ENCODE peak calls at places on chromosome 7, in nine cellular contexts. O is stomach; R is IMR-90; C is effector memory CD4-positive, alpha-beta T cell; D is left ventricle myocardium inferior; J is tibial nerve; K is esophagus muscularis mucosa; Q is psoas muscle; A is upper lobe of right lung. I is an unnamed sample. For H3K4me1, the result is how much of the 10 kb centered on the place peaks cover.

GRCh38 chr7:132028144-132028920 is 471.9 kb upstream of the PODXL start:
- DNase-seq in O (no peak), R (no peak), C (no peak), D (no peak), J (no peak), K (no peak), Q (no peak), A (no peak), I (no peak)

GRCh38 chr7:78261302-78261701 is 462.7 kb downstream of the PHTF2 start:
- DNase-seq in O (no peak), R (no peak), C (no peak), D (no peak), J (no peak), K (no peak), Q (no peak), A (no peak), I (no peak)

GRCh38 chr7:98357751-98358161 is 43.1 kb downstream of the BAIAP2L1 start:
- DNase-seq in O (no peak), R (peak), C (no peak), D (no peak), J (no peak), K (no peak), Q (no peak), A (no peak), I (peak)

GRCh38 chr7:135712182-135712782 is 15.7 kb downstream of the SLC13A4 start:
- DNase-seq in O (no peak), R (no peak), C (no peak), D (no peak), J (no peak), K (no peak), Q (no peak), A (no peak), I (no peak)

GRCh38 chr7:46170021-46170420 is 248.9 kb upstream of the IGFBP3 start:
- DNase-seq in O (no peak), R (no peak), C (no peak), D (no peak), J (no peak), K (peak), Q (no peak), A (no peak), I (no peak)

GRCh38 chr7:157992511-157993160 is 595.0 kb downstream of the PTPRN2 start:
- DNase-seq in O (no peak), R (no peak), C (no peak), D (no peak), J (no peak), K (no peak), Q (no peak), A (peak), I (no peak)

GRCh38 chr7:157690833-157691382 is 354.1 kb downstream of the DNAJB6 start:
- DNase-seq in O (peak), R (no peak), C (no peak), D (peak), J (peak), K (no peak), Q (peak), A (peak), I (peak)

GRCh38 chr7:94509879-94510581 is 421 bp downstream of the CASD1 start:
- DNase-seq in O (peak), R (peak), C (peak), D (peak), J (peak), K (peak), Q (peak), A (peak), I (peak)

GRCh38 chr7:6167004-6167551 is 105.3 kb downstream of the CYTH3 start:
- DNase-seq in O (no peak), R (no peak), C (no peak), D (peak), J (no peak), K (no peak), Q (no peak), A (peak), I (no peak)

GRCh38 chr7:47475880-47476227 is 106.1 kb downstream of the TNS3 start:
- DNase-seq in O (no peak), R (no peak), C (no peak), D (no peak), J (no peak), K (no peak), Q (no peak), A (no peak), I (no peak)

GRCh38 chr7:132972745-132973144 is 109.1 kb downstream of the CHCHD3 start:
- DNase-seq in O (no peak), R (no peak), C (no peak), D (no peak), J (no peak), K (no peak), Q (no peak), A (no peak), I (no peak)

GRCh38 chr7:149209518-149210269 is 14.3 kb downstream of the ZNF282 start:
- DNase-seq in O (peak), R (peak), C (peak), D (no peak), J (no peak), K (no peak), Q (peak), A (no peak), I (no peak)

GRCh38 chr7:105402221-105403095 is 13.7 kb upstream of the SRPK2 start:
- DNase-seq in O (no peak), R (peak), C (no peak), D (no peak), J (no peak), K (no peak), Q (no peak), A (no peak), I (no peak)

GRCh38 chr7:76375251-76375650 is 16.5 kb upstream of the YWHAG start:
- DNase-seq in O (no peak), R (no peak), C (no peak), D (no peak), J (no peak), K (no peak), Q (no peak), A (no peak), I (no peak)

GRCh38 chr7:76372984-76373833 is 14.4 kb upstream of the YWHAG start:
- DNase-seq in O (no peak), R (peak), C (no peak), D (no peak), J (no peak), K (no peak), Q (no peak), A (no peak), I (peak)

GRCh38 chr7:76381814-76382213 is 23.0 kb upstream of the YWHAG start:
- DNase-seq in O (no peak), R (no peak), C (no peak), D (no peak), J (no peak), K (no peak), Q (no peak), A (no peak), I (no peak)

GRCh38 chr7:76380623-76380966 is 21.8 kb upstream of the YWHAG start:
- DNase-seq in O (no peak), R (no peak), C (no peak), D (no peak), J (no peak), K (no peak), Q (no peak), A (no peak), I (peak)

DNA sequence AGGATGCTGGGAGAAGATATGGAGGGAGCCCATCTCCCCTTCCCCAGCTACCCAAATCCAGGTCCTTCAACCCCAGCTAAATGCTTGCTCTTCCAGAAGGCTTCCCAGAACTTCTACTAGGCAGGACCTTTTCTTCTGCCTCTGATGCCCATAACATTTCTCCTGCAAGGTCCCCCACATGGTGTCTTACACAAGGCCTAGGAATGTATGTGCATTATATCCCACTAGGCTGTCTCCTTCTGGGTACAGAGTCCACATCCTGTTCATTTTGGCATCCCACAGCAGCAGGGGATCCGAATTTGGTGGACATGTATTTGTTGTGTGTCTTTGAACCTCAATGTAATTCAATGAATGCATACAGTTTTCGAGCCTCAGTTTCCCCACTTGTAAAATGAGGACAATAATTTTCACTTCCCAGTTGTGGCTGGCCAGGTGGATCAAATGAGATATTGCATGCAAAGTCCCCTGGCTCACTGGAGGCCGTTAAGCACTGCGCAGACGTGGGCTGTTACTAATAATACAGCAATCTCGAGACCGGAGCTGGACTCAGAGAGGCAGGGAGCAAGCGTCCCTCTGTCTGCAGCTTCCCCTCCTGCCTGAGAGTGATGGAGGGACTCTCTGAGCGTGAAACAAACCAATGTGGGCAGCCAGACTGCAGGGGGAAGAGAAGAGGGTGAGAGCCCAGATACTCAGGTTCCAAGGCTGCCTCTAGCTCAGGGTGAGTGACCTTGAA is 18.6 kb upstream of the YWHAG start:
- DNase-seq in O (no peak), R (peak), C (no peak), D (no peak), J (no peak), K (no peak), Q (no peak), A (no peak), I (no peak)
- H3K27ac ChIP-seq in O (no peak), R (no peak), C (no peak), D (peak), J (no peak), K (no peak), Q (no peak), A (no peak), I (no peak)

GRCh38 chr7:55523366-55523765 is 48.9 kb downstream of the VOPP1 start:
- DNase-seq in O (peak), R (no peak), C (no peak), D (no peak), J (no peak), K (no peak), Q (no peak), A (no peak), I (no peak)

GRCh38 chr7:55520426-55521140 is 51.7 kb downstream of the VOPP1 start:
- DNase-seq in O (no peak), R (no peak), C (no peak), D (no peak), J (no peak), K (no peak), Q (no peak), A (no peak), I (no peak)

GRCh38 chr7:55522268-55522902 is 49.9 kb downstream of the VOPP1 start:
- DNase-seq in O (peak), R (no peak), C (no peak), D (no peak), J (no peak), K (no peak), Q (no peak), A (no peak), I (no peak)

GRCh38 chr7:55518836-55519235 is 53.5 kb downstream of the VOPP1 start:
- DNase-seq in O (no peak), R (no peak), C (no peak), D (no peak), J (no peak), K (no peak), Q (no peak), A (no peak), I (no peak)

GRCh38 chr7:55521543-55522267 is 50.6 kb downstream of the VOPP1 start:
- DNase-seq in O (peak), R (peak), C (no peak), D (no peak), J (no peak), K (no peak), Q (no peak), A (no peak), I (no peak)
- H3K4me1 ChIP-seq in O (under half), R (under half), C (under half), D (under half), J (under half), K (under half), Q (half or more), A (under half), I (under half)

DNA sequence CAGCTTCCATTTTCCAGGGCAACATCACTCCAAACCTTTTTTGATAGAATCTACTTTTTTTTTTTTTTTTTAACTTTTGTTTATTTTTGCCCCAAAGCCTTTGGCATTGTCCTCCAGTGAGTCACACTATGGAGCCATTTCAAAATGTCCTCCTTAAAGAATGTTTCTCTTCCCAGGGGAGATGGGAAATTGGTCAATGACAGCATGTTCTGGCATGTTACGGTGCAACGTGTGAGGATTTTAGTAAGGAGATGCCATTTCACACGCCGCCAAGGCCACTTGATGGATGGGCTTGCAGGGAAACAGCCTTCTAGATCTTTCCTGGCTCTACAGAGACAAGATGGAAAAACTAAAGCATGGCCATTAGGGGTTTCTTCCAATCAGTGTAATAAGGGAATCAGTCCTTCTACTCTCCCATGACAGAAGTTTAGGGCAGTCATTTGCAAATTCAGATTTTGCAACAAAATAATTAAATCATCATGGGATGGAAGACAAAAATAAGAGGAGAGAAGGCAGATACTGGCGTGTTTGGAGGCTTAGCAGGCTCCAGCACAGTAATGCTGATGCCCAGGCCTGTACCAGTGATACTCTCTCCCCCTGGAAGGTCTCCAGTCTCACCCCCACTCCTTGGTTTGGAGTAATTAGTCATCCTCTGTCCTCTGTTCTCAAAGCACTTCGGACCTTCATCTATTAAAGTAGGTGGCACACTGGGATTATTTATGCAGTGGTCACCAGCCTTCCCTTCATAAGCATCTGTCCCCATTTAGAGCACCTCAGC is 30.9 kb upstream of the TRIL start:
- DNase-seq in O (no peak), R (peak), C (no peak), D (no peak), J (no peak), K (peak), Q (peak), A (no peak), I (peak)
- H3K27ac ChIP-seq in O (peak), R (no peak), C (no peak), D (peak), J (no peak), K (peak), Q (peak), A (no peak), I (peak)

GRCh38 chr7:54987772-54988171 is 31.0 kb upstream of the EGFR start:
- DNase-seq in O (no peak), R (no peak), C (no peak), D (no peak), J (no peak), K (no peak), Q (no peak), A (no peak), I (no peak)
- H3K4me1 ChIP-seq in O (under half), R (under half), C (under half), D (under half), J (under half), K (under half), Q (under half), A (under half), I (under half)

DNA sequence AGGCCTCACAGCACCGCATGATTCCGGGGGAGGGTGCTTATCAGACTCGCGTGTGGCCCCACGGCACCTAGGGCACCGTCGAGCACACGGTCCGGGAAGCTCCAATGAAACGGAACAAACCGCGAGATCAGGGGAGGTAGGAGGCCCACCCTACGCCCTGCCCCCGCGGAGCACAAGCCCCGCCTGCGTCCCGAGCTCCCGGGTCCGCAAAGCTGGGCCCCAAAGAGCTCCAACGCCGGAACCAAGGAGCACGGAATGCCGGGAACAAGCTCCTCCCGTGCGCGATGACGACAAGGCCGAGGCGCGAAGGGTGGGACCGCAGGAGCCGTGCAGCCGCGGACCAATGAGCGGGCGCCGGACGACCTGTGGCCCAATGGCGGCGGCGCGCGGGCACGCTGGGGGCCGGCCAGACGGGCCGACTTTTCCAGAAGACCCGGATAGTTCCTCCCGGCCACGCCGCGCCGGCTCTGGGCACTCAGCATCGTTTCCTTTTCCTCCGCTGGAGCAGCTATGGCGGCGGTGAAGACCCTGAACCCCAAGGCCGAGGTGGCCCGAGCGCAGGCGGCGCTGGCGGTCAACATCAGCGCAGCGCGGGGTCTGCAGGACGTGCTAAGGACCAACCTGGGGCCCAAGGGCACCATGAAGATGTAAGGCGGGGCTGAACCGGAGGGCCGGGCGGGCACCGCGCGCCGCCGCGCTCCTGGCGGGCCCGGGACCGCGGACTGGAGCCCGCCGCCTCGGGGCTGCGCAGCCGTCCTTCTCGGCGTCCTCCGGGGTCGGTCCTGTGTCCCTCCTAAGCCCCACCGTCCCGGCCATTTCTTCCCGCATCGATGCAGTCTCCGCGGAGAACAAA is at the start of the genes CCT6A and PSPH:
- DNase-seq in O (peak), R (peak), C (peak), D (peak), J (peak), K (peak), Q (peak), A (peak), I (peak)
- H3K27ac ChIP-seq in O (peak), R (peak), C (peak), D (peak), J (peak), K (peak), Q (peak), A (peak), I (peak)

GRCh38 chr7:44264221-44264956 is 61.0 kb downstream of the CAMK2B start:
- DNase-seq in O (no peak), R (no peak), C (no peak), D (no peak), J (no peak), K (no peak), Q (no peak), A (no peak), I (no peak)
- H3K4me1 ChIP-seq in O (under half), R (under half), C (under half), D (half or more), J (under half), K (under half), Q (half or more), A (under half), I (under half)

GRCh38 chr7:139830292-139830691 is 1.2 kb downstream of the TBXAS1 start:
- DNase-seq in O (no peak), R (no peak), C (no peak), D (no peak), J (no peak), K (no peak), Q (no peak), A (no peak), I (no peak)
- H3K27ac ChIP-seq in O (peak), R (peak), C (peak), D (peak), J (no peak), K (peak), Q (no peak), A (peak), I (no peak)